ENCODE peak calls at places on chromosomes 2 and 18, in seven cellular contexts. F, S, Y, D, M, W and H are unnamed samples.

GRCh38 chr2:14517731-14518130 is 114.8 kb upstream of the LRATD1 start:
- DNase-seq in D (no peak), S (no peak), W (no peak), F (no peak), M (no peak), Y (no peak), H (no peak)

GRCh38 chr2:239378021-239378917 is 22.6 kb downstream of the HDAC4 start:
- DNase-seq in F (no peak), D (no peak), S (no peak), M (no peak), Y (no peak), W (no peak), H (peak; percentile 4)

GRCh38 chr2:17709897-17710296 is 43.7 kb downstream of the SMC6 start:
- DNase-seq in Y (no peak), S (no peak), F (no peak), M (no peak), W (no peak), D (no peak), H (no peak)

GRCh38 chr2:38146917-38147307 is 71.0 kb upstream of the CYP1B1 start:
- DNase-seq in Y (no peak), S (peak; percentile 99), M (peak; percentile 27), W (peak; percentile 96), F (no peak), D (peak; percentile 45), H (no peak)

GRCh38 chr18:25113081-25113480 is 238.9 kb downstream of the ZNF521 start:
- DNase-seq in Y (no peak), W (no peak), D (no peak), F (no peak), M (no peak), S (no peak), H (no peak)

GRCh38 chr2:206435738-206436137 is 7.6 kb upstream of the ADAM23 start:
- DNase-seq in M (no peak), F (no peak), W (no peak), S (no peak), Y (no peak), D (no peak), H (no peak)

GRCh38 chr2:165870346-165870745 is 76.3 kb upstream of the GALNT3 start:
- DNase-seq in D (no peak), S (no peak), W (no peak), Y (no peak), F (no peak), M (no peak), H (no peak)

GRCh38 chr2:13000644-13001375 is 284.1 kb downstream of the TRIB2 start:
- DNase-seq in S (peak; percentile 29), F (no peak), D (peak; percentile 27), W (no peak), M (no peak), Y (peak; percentile 33), H (no peak)

GRCh38 chr18:58541137-58541788 is 87.6 kb downstream of the ALPK2 start:
- DNase-seq in F (peak; percentile 11), W (no peak), M (no peak), Y (no peak), S (peak; percentile 44), D (no peak), H (no peak)

GRCh38 chr18:48634491-48634890 is 95.7 kb downstream of the CTIF start:
- DNase-seq in Y (no peak), D (no peak), S (no peak), F (no peak), W (no peak), M (no peak), H (no peak)

GRCh38 chr2:11004206-11004605 is 92.5 kb downstream of the KCNF1 start:
- DNase-seq in F (no peak), Y (no peak), M (no peak), S (peak; percentile 77), W (peak; percentile 53), D (no peak), H (no peak)

GRCh38 chr2:103232882-103233281 is 471.1 kb downstream of the TMEM182 start:
- DNase-seq in M (no peak), S (no peak), F (no peak), W (no peak), Y (no peak), D (no peak), H (no peak)

GRCh38 chr2:155372969-155373368 is 674.5 kb downstream of the KCNJ3 start:
- DNase-seq in M (no peak), Y (no peak), F (no peak), S (no peak), D (no peak), W (no peak), H (no peak)

GRCh38 chr18:38633333-38633732 is 1067.7 kb upstream of the CELF4 start:
- DNase-seq in D (no peak), W (no peak), F (no peak), Y (no peak), M (no peak), S (no peak), H (no peak)

GRCh38 chr2:27501042-27501441 is 4.4 kb downstream of the GCKR start:
- DNase-seq in W (no peak), S (no peak), Y (no peak), F (no peak), M (no peak), D (no peak), H (no peak)

GRCh38 chr2:8270699-8271098 is 411.2 kb upstream of the ID2 start:
- DNase-seq in Y (no peak), D (no peak), S (no peak), W (no peak), M (no peak), F (no peak), H (no peak)

GRCh38 chr2:36356990-36357505 is 1.5 kb downstream of the CRIM1 start:
- DNase-seq in M (peak; percentile 21), D (peak; percentile 40), S (peak; percentile 50), W (peak; percentile 40), F (no peak), Y (no peak), H (no peak)

GRCh38 chr2:64862623-64863022 is 126.6 kb upstream of the SLC1A4 start:
- DNase-seq in D (no peak), Y (no peak), M (no peak), W (no peak), F (no peak), S (no peak), H (no peak)

GRCh38 chr2:54604771-54605350 is 118.6 kb upstream of the EML6 start:
- DNase-seq in F (no peak), D (no peak), S (no peak), Y (no peak), W (no peak), M (no peak), H (no peak)

GRCh38 chr2:180416553-180417113 is 409.5 kb upstream of the CWC22 start:
- DNase-seq in F (no peak), D (no peak), S (no peak), Y (no peak), M (no peak), W (no peak), H (no peak)

GRCh38 chr2:29033172-29033571 is 41.2 kb downstream of the PCARE start:
- DNase-seq in Y (no peak), F (no peak), D (no peak), M (no peak), S (peak; percentile 22), W (peak; percentile 39), H (no peak)

GRCh38 chr2:46852598-46852997 is 63.0 kb downstream of the MCFD2 start:
- DNase-seq in F (no peak), M (no peak), Y (no peak), S (no peak), W (no peak), D (no peak), H (no peak)

GRCh38 chr2:116952254-116952653 is 862.2 kb upstream of the DDX18 start:
- DNase-seq in S (no peak), D (peak; percentile 19), Y (no peak), M (no peak), F (no peak), W (no peak), H (no peak)

GRCh38 chr18:73778052-73778395 is 369.6 kb downstream of the FBXO15 start:
- DNase-seq in D (no peak), S (no peak), W (no peak), Y (no peak), F (no peak), M (no peak), H (no peak)

GRCh38 chr2:226699321-226699720 is 100.3 kb downstream of the IRS1 start:
- DNase-seq in F (no peak), Y (peak; percentile 84), W (no peak), D (peak; percentile 48), M (no peak), S (peak; percentile 59), H (peak; percentile 75)

GRCh38 chr2:108447947-108448677 is 894 bp upstream of the GCC2 start:
- DNase-seq in S (no peak), W (peak; percentile 59), M (no peak), D (peak; percentile 26), Y (no peak), F (no peak), H (peak; percentile 74)

GRCh38 chr2:187982668-187983067 is 309.0 kb upstream of the GULP1 start:
- DNase-seq in W (peak; percentile 67), M (no peak), S (peak; percentile 92), Y (peak; percentile 29), F (no peak), D (no peak), H (no peak)

GRCh38 chr2:10494351-10495066 is 46.4 kb upstream of the ODC1 start:
- DNase-seq in Y (no peak), F (no peak), S (no peak), W (no peak), D (no peak), M (no peak), H (no peak)